ENCODE peak calls at places on chromosomes 5 and 9, in five cellular contexts. Y is OCI-LY7, F is AG10803, P is fibroblast of pulmonary artery, H is brain microvascular endothelial cell. S is an unnamed sample.

GRCh38 chr9:123238364-123238763 is 30.0 kb downstream of the STRBP start:
- DNase-seq in H (no peak), Y (peak), F (no peak), P (no peak), S (no peak)

GRCh38 chr5:133340002-133340755 is 272.2 kb downstream of the FSTL4 start:
- DNase-seq in H (no peak), F (no peak), Y (no peak), P (no peak), S (no peak)

GRCh38 chr9:125690679-125691078 is 16.3 kb downstream of the MAPKAP1 start:
- DNase-seq in P (no peak), F (no peak), H (no peak), Y (no peak), S (no peak)

GRCh38 chr5:78972654-78973428 is 12.3 kb downstream of the ARSB start:
- DNase-seq in Y (no peak), P (peak), F (peak), H (peak), S (peak)

GRCh38 chr5:4079881-4080280 is 484.2 kb downstream of the IRX1 start:
- DNase-seq in Y (no peak), H (no peak), P (no peak), F (no peak), S (no peak)

GRCh38 chr9:93415176-93415690 is 36.3 kb upstream of the FAM120A start:
- DNase-seq in F (no peak), H (no peak), Y (no peak), P (no peak), S (no peak)

GRCh38 chr5:3007577-3007976 is 256.1 kb upstream of the IRX2 start:
- DNase-seq in F (no peak), Y (no peak), H (no peak), P (no peak), S (no peak)

GRCh38 chr5:67880876-67881275 is 334.7 kb upstream of the PIK3R1 start:
- DNase-seq in H (no peak), F (no peak), Y (no peak), P (no peak), S (no peak)

GRCh38 chr9:69857131-69857530 is 36.5 kb downstream of the CFAP95 start:
- DNase-seq in Y (no peak), F (peak), H (peak), P (peak), S (peak)

GRCh38 chr5:149135536-149136201 is 5.6 kb upstream of the ABLIM3 start:
- DNase-seq in P (peak), Y (no peak), H (peak), F (peak), S (peak)

GRCh38 chr5:6673031-6673430 is 39.8 kb downstream of the SRD5A1 start:
- DNase-seq in H (no peak), Y (no peak), P (no peak), F (no peak), S (no peak)

GRCh38 chr9:21747171-21747570 is 55.3 kb upstream of the MTAP start:
- DNase-seq in P (peak), F (peak), H (peak), Y (no peak), S (peak)

GRCh38 chr9:4517274-4517673 is 27.0 kb downstream of the SLC1A1 start:
- DNase-seq in Y (no peak), P (no peak), F (no peak), H (peak), S (no peak)

GRCh38 chr5:58019614-58020013 is 440.3 kb downstream of the PLK2 start:
- DNase-seq in P (peak), Y (no peak), F (peak), H (no peak), S (no peak)

GRCh38 chr9:91178281-91179236 is 183.2 kb downstream of the AUH start:
- DNase-seq in F (no peak), H (no peak), P (no peak), Y (no peak), S (no peak)

GRCh38 chr9:124216474-124217176 is 41.1 kb upstream of the NEK6 start:
- DNase-seq in F (no peak), P (no peak), Y (peak), H (no peak), S (no peak)

GRCh38 chr9:95511232-95511951 is 5.4 kb downstream of the PTCH1 start:
- DNase-seq in P (peak), Y (peak), H (peak), F (peak), S (no peak)

GRCh38 chr5:122311400-122311887 is 593 bp upstream of the SNCAIP start:
- DNase-seq in Y (no peak), H (no peak), P (no peak), F (no peak), S (no peak)

GRCh38 chr9:89992326-89993208 is 387.8 kb downstream of the GADD45G start:
- DNase-seq in Y (no peak), P (no peak), H (no peak), F (no peak), S (no peak)

GRCh38 chr9:79129865-79130480 is 441.8 kb upstream of the TLE4 start:
- DNase-seq in Y (peak), P (peak), H (peak), F (peak), S (no peak)

GRCh38 chr5:96720408-96720807 is 58.2 kb downstream of the CAST start:
- DNase-seq in P (no peak), Y (no peak), H (no peak), F (no peak), S (no peak)

GRCh38 chr5:88674262-88675158 is 208.5 kb downstream of the MEF2C start:
- DNase-seq in P (no peak), Y (peak), F (peak), H (no peak), S (no peak)

GRCh38 chr5:57456531-57457135 is 26.0 kb downstream of the ACTBL2 start:
- DNase-seq in H (no peak), F (no peak), P (no peak), Y (no peak), S (no peak)

GRCh38 chr5:167580608-167581007 is 710.8 kb upstream of the WWC1 start:
- DNase-seq in F (no peak), H (no peak), Y (no peak), P (no peak), S (no peak)

GRCh38 chr5:167579701-167580045 is 711.8 kb upstream of the WWC1 start:
- DNase-seq in F (no peak), P (peak), H (no peak), Y (no peak), S (peak)

GRCh38 chr5:167585184-167585583 is 706.3 kb upstream of the WWC1 start:
- DNase-seq in Y (no peak), F (no peak), P (no peak), H (no peak), S (no peak)

GRCh38 chr5:167582916-167583315 is 708.5 kb upstream of the WWC1 start:
- DNase-seq in H (no peak), F (peak), P (peak), Y (no peak), S (peak)

GRCh38 chr5:167582263-167582662 is 709.2 kb upstream of the WWC1 start:
- DNase-seq in H (no peak), Y (no peak), F (no peak), P (peak), S (no peak)
- H3K4me3 ChIP-seq in H (no peak), Y (no peak), F (no peak), P (no peak), S (no peak)

GRCh38 chr9:113879318-113879717 is 3.2 kb downstream of the ZNF618 start:
- DNase-seq in H (no peak), P (no peak), Y (no peak), F (no peak), S (no peak)
- H3K4me3 ChIP-seq in H (no peak), P (peak), Y (no peak), F (no peak), S (no peak)

DNA sequence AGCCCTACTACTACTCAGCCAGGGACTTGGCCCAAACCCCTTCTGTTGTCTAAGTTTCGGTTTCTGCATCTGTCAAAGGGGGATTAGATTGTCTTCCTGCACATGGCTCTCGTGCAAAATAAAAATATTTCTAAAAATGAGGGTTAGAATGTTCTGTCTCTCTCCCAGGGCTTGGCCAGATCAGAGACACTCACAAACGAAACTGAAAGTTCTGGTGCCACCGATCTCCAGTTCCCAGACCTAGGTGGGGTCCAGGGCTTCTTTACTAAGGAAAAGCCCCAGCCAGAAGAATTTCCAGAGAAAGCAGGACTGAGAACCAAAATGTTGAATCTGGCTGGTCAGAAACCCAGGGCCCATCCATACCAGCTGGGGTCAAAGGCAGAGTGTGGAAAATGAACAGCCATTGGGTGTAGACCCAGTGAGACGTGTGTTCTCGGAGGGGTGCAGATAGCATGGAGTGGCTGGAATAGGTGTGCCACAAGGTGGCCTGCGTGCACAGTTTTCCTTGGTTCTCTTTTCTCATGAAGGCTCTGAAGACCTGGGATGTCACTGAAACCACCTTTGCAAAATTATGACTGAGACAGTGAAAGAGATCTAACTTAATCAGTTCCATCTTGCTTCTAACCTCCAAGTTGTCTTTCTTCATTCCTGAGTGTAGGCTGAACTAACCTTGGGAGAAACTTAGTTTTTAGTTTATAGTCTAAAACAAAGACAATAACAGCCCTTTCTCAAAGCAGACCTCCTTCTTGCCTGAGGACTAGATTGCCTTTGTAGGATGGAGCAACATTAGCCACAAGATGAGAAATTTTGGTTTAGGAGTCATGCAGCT is 2.2 kb upstream of the SLC23A1 start:
- DNase-seq in F (no peak), H (no peak), P (no peak), Y (peak), S (no peak)
- H3K4me3 ChIP-seq in F (peak), H (no peak), P (no peak), Y (peak), S (no peak)

GRCh38 chr5:73445708-73446630 is 2.6 kb downstream of the FOXD1 start:
- DNase-seq in F (no peak), P (no peak), H (no peak), Y (no peak), S (no peak)
- H3K4me3 ChIP-seq in F (peak), P (peak), H (peak), Y (no peak), S (peak)

DNA sequence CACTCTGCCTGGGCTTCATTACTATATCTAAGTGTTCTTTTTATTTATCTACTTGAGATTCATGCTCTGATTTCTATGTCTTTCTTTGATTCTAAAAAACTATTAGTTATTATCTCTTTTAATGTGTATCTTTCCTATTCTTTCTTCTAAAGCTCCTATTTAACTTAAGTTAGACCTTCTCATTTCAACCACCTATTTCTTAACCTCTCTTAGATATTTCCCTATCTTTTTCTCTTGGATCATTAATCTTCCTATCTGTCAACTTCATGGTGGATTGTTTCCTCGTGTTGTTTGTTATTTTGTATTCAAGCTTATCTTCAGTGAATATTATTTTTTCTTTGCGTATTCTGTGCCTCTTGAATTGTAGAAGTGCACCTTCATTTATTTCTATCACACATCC is 202.1 kb downstream of the ADAMTS6 start:
- DNase-seq in P (no peak), Y (no peak), H (no peak), F (no peak), S (no peak)
- H3K4me3 ChIP-seq in P (no peak), Y (no peak), H (no peak), F (no peak), S (no peak)

GRCh38 chr9:114503522-114504340 is 1.5 kb downstream of the WHRN start:
- DNase-seq in P (no peak), H (no peak), Y (no peak), F (no peak), S (no peak)
- H3K4me3 ChIP-seq in P (no peak), H (peak), Y (peak), F (peak), S (peak)

GRCh38 chr5:143397302-143398052 is 6.0 kb downstream of the NR3C1 start:
- DNase-seq in H (no peak), P (no peak), F (no peak), Y (no peak), S (no peak)
- H3K4me3 ChIP-seq in H (peak), P (peak), F (peak), Y (peak), S (peak)

GRCh38 chr5:9240431-9240830 is 305.4 kb downstream of the SEMA5A start:
- DNase-seq in H (no peak), F (no peak), Y (no peak), P (no peak), S (no peak)
- H3K4me3 ChIP-seq in H (no peak), F (no peak), Y (no peak), P (no peak), S (no peak)

DNA sequence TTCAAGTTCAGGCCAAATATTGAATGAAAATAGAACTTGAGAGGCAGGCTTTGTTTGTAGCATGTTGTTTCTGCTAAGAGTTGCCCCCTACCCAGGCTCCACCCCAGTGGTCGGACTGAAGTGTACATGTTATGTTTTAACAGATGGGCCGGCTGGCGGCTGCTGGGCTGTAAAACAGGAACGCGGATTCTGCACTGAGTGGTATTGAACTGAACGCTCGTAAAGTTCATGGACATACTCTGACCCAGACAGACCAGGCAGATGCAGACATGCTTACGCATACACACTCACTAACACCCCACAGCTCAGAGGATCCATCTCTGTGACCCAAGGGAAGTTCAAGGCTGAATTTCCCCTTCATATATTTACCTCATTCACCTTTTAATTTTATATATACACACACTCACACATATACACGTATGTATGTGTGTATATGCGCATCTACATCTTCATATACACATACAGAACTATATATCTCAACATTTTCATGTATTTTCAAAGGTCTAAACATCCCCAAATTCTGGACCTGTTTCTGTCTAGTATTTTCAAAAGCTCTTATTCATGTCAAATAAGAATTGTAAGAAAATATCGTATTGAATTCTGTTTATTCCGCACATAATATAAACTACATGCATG is 1.4 kb downstream of the MARCHF3 start:
- DNase-seq in Y (peak), H (peak), P (no peak), F (no peak), S (no peak)
- H3K4me3 ChIP-seq in Y (peak), H (peak), P (peak), F (peak), S (peak)

GRCh38 chr5:123659495-123659894 is 147.5 kb downstream of the CSNK1G3 start:
- DNase-seq in P (peak), H (no peak), Y (no peak), F (no peak), S (no peak)

GRCh38 chr5:123664961-123665360 is 153.0 kb downstream of the CSNK1G3 start:
- DNase-seq in Y (no peak), P (no peak), F (no peak), H (no peak), S (no peak)

DNA sequence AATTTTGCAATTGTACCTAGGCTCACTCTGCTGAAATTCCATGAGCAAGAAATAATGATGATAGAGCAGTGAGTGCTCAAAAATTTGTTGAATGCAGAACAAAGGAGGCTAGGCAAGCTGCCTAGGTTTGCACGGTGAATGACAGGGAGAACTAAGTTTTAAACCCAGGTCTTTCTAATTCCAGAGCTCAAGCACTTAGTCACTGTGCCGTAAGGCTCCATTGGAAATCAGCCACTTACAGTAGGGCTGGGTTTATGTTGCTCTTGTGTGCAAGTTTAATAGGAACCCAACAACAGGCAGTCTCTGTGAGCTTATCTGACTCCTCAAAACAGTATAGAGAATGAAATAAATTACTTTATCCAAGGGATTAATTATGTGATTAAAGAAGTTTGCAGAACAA is 147.0 kb downstream of the CSNK1G3 start:
- DNase-seq in H (peak), F (no peak), Y (no peak), P (no peak), S (no peak)
- H3K4me3 ChIP-seq in H (no peak), F (no peak), Y (no peak), P (no peak), S (no peak)